ENCODE peak calls at places on chromosomes 13 and 19, in seven cellular contexts. One of them, this sample, is unnamed.

GRCh38 chr19:958967-959685 is 25.0 kb upstream of the WDR18 start:
- DNase-seq in neural crest cell: no peak
- DNase-seq in GM04504: no peak
- DNase-seq in HuH-7.5: peak
- DNase-seq in RWPE1: peak
- DNase-seq in NCI-H510A: no peak
- DNase-seq in GDM1: no peak
- DNase-seq in this sample: no peak

GRCh38 chr19:36081894-36082293 is 27.2 kb downstream of the WDR62 start:
- DNase-seq in GDM1: no peak
- DNase-seq in RWPE1: no peak
- DNase-seq in GM04504: no peak
- DNase-seq in NCI-H510A: no peak
- DNase-seq in neural crest cell: no peak
- DNase-seq in HuH-7.5: no peak
- DNase-seq in this sample: no peak

GRCh38 chr13:100954430-100955361 is 280.1 kb upstream of the TMTC4 start:
- DNase-seq in GDM1: no peak
- DNase-seq in HuH-7.5: no peak
- DNase-seq in RWPE1: no peak
- DNase-seq in neural crest cell: no peak
- DNase-seq in NCI-H510A: peak
- DNase-seq in GM04504: no peak
- DNase-seq in this sample: no peak

GRCh38 chr19:45553464-45553863 is 31.1 kb downstream of the OPA3 start:
- DNase-seq in HuH-7.5: no peak
- DNase-seq in GM04504: no peak
- DNase-seq in NCI-H510A: no peak
- DNase-seq in GDM1: no peak
- DNase-seq in RWPE1: no peak
- DNase-seq in neural crest cell: no peak
- DNase-seq in this sample: no peak

GRCh38 chr13:97934590-97934989 is 18.9 kb upstream of the IPO5 start:
- DNase-seq in NCI-H510A: no peak
- DNase-seq in neural crest cell: peak
- DNase-seq in RWPE1: no peak
- DNase-seq in GM04504: no peak
- DNase-seq in HuH-7.5: no peak
- DNase-seq in GDM1: no peak
- DNase-seq in this sample: no peak

GRCh38 chr19:40921005-40921897 is 39.2 kb upstream of the CYP2A7 start:
- DNase-seq in GDM1: no peak
- DNase-seq in neural crest cell: no peak
- DNase-seq in GM04504: no peak
- DNase-seq in HuH-7.5: peak
- DNase-seq in RWPE1: peak
- DNase-seq in NCI-H510A: peak
- DNase-seq in this sample: no peak

GRCh38 chr19:23996549-23996948 is 81.9 kb downstream of the ZNF726 start:
- DNase-seq in HuH-7.5: peak
- DNase-seq in GM04504: no peak
- DNase-seq in neural crest cell: no peak
- DNase-seq in NCI-H510A: no peak
- DNase-seq in GDM1: no peak
- DNase-seq in RWPE1: no peak
- DNase-seq in this sample: no peak

GRCh38 chr19:55400281-55401087 is 7.1 kb downstream of the UBE2S start:
- DNase-seq in HuH-7.5: no peak
- DNase-seq in RWPE1: no peak
- DNase-seq in neural crest cell: no peak
- DNase-seq in NCI-H510A: no peak
- DNase-seq in GM04504: no peak
- DNase-seq in GDM1: no peak
- DNase-seq in this sample: no peak

GRCh38 chr19:7833225-7834156 is 3.5 kb downstream of the EVI5L start:
- DNase-seq in neural crest cell: no peak
- DNase-seq in GM04504: no peak
- DNase-seq in RWPE1: peak
- DNase-seq in HuH-7.5: no peak
- DNase-seq in GDM1: no peak
- DNase-seq in NCI-H510A: no peak
- DNase-seq in this sample: peak

GRCh38 chr13:89375839-89376238 is 1704.7 kb downstream of the SLITRK5 start:
- DNase-seq in NCI-H510A: no peak
- DNase-seq in GDM1: no peak
- DNase-seq in GM04504: no peak
- DNase-seq in HuH-7.5: no peak
- DNase-seq in RWPE1: no peak
- DNase-seq in neural crest cell: no peak
- DNase-seq in this sample: peak